ENCODE peak calls at places on chromosomes 7 and 10, in nine cellular contexts. C is foreskin fibroblast, B is DND-41, X is coronary artery, J is tibial artery, Y is astrocyte of the spinal cord, T is K562, N is MM.1S, H is cardiac fibroblast. W is an unnamed sample.

GRCh38 chr7:140726304-140726703 is 29.8 kb downstream of the NDUFB2 start:
- DNase-seq in C (no peak), H (peak), J (no peak), N (peak), X (no peak), Y (peak), B (no peak), T (no peak), W (no peak)

GRCh38 chr10:4981722-4982471 is 18.7 kb downstream of the AKR1C1 start:
- DNase-seq in T (peak), H (peak), X (no peak), C (peak), N (peak), B (peak), Y (peak), J (no peak), W (no peak)

GRCh38 chr10:101536800-101537199 is 51.3 kb downstream of the POLL start:
- DNase-seq in T (peak), C (no peak), X (no peak), N (peak), Y (no peak), H (peak), J (no peak), B (no peak), W (no peak)

GRCh38 chr7:155831807-155832524 is 19.7 kb upstream of the SHH start:
- DNase-seq in H (no peak), Y (no peak), T (no peak), J (no peak), C (no peak), X (no peak), N (no peak), B (no peak), W (no peak)

GRCh38 chr10:103276941-103277712 is at the start of gene INA:
- DNase-seq in X (no peak), C (peak), Y (peak), J (no peak), T (no peak), H (peak), N (peak), B (peak), W (no peak)

GRCh38 chr10:79013406-79013805 is 55.4 kb upstream of the ZMIZ1 start:
- DNase-seq in Y (no peak), C (no peak), H (no peak), J (no peak), N (no peak), B (no peak), T (no peak), X (no peak), W (no peak)

GRCh38 chr10:58335306-58336005 is 650 bp downstream of the UBE2D1 start:
- DNase-seq in H (peak), N (peak), B (peak), Y (peak), C (peak), X (peak), T (peak), J (peak), W (no peak)

GRCh38 chr10:2508971-2509605 is 558.3 kb upstream of the PFKP start:
- DNase-seq in C (no peak), B (no peak), X (no peak), N (no peak), H (peak), J (no peak), T (no peak), Y (peak), W (peak)

GRCh38 chr10:13219685-13220670 is 14.2 kb downstream of the UCMA start:
- DNase-seq in J (no peak), C (no peak), B (no peak), X (no peak), H (no peak), N (peak), T (peak), Y (peak), W (no peak)

GRCh38 chr7:115066050-115066449 is 144.2 kb downstream of the MDFIC start:
- DNase-seq in Y (no peak), X (no peak), H (no peak), B (peak), J (no peak), N (no peak), C (no peak), T (no peak), W (no peak)

GRCh38 chr10:126059101-126059826 is 162.9 kb downstream of the FANK1 start:
- DNase-seq in H (peak), X (no peak), B (no peak), J (no peak), N (no peak), Y (peak), C (peak), T (no peak), W (peak)

GRCh38 chr10:24477925-24478324 is 245.8 kb downstream of the ARHGAP21 start:
- DNase-seq in X (no peak), C (no peak), B (no peak), H (no peak), J (no peak), T (no peak), Y (no peak), N (no peak), W (no peak)

GRCh38 chr7:70470751-70471150 is 661.2 kb upstream of the GALNT17 start:
- DNase-seq in C (no peak), H (no peak), T (no peak), N (no peak), Y (no peak), J (no peak), X (no peak), B (no peak), W (no peak)

GRCh38 chr7:85750454-85750949 is 563.6 kb upstream of the SEMA3D start:
- DNase-seq in N (peak), Y (peak), X (no peak), J (no peak), C (peak), T (no peak), B (peak), H (peak), W (no peak)

GRCh38 chr10:5449823-5450222 is 37.5 kb downstream of the NET1 start:
- DNase-seq in J (no peak), H (peak), Y (peak), B (no peak), T (peak), X (no peak), N (no peak), C (peak), W (peak)

GRCh38 chr7:127391591-127392181 is 822 bp downstream of the ZNF800 start:
- DNase-seq in H (peak), X (peak), N (peak), B (peak), C (peak), J (peak), T (no peak), Y (peak), W (no peak)

GRCh38 chr7:1505731-1506550 is 1.8 kb upstream of the INTS1 start:
- DNase-seq in B (peak), T (no peak), Y (no peak), N (no peak), C (no peak), X (no peak), J (no peak), H (no peak), W (no peak)

GRCh38 chr7:56471811-56472210 is 355.6 kb upstream of the NUPR2 start:
- DNase-seq in H (no peak), C (no peak), Y (no peak), B (no peak), X (no peak), N (no peak), T (no peak), J (no peak), W (no peak)

GRCh38 chr10:32795598-32796183 is 162.3 kb downstream of the ITGB1 start:
- DNase-seq in J (no peak), H (peak), T (peak), B (no peak), N (peak), Y (peak), X (no peak), C (peak), W (no peak)

GRCh38 chr7:44398953-44399574 is 73.7 kb upstream of the CAMK2B start:
- DNase-seq in J (no peak), C (peak), N (no peak), B (no peak), T (no peak), H (no peak), X (no peak), Y (peak), W (peak)

GRCh38 chr7:89837515-89837914 is 316.8 kb upstream of the STEAP1 start:
- DNase-seq in X (no peak), Y (peak), C (peak), H (no peak), N (no peak), B (no peak), J (no peak), T (no peak), W (peak)

DNA sequence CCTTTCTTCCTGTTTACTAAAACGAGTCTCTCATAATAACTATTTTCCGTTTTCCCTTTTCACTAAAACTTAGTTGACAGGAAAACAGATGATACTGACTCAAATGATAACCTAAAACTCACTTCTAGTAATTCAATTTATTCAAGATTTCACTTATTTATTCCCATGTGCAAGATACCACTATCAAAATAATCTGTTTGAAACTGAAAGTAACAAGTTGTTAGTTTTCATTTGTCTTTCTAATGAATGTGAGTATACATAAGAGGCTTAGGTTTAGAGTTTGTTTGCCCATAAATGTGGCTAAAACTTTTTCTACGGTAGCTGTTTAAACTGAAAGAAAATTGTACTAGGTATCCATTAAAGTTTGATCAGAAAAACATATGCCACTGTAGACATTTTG is 314.9 kb upstream of the STEAP1 start:
- DNase-seq in T (no peak), J (no peak), X (no peak), B (no peak), N (peak), H (no peak), Y (no peak), C (no peak), W (no peak)
- H3K4me3 ChIP-seq in T (no peak), J (no peak), X (no peak), B (no peak), N (peak), H (no peak), Y (no peak), C (no peak), W (no peak)

GRCh38 chr7:28641752-28642546 is 229.6 kb downstream of the CREB5 start:
- DNase-seq in Y (no peak), T (no peak), C (no peak), H (no peak), X (no peak), B (no peak), N (no peak), J (no peak), W (no peak)
- H3K4me3 ChIP-seq in Y (no peak), T (no peak), C (no peak), H (no peak), X (no peak), B (no peak), N (no peak), J (no peak), W (no peak)

DNA sequence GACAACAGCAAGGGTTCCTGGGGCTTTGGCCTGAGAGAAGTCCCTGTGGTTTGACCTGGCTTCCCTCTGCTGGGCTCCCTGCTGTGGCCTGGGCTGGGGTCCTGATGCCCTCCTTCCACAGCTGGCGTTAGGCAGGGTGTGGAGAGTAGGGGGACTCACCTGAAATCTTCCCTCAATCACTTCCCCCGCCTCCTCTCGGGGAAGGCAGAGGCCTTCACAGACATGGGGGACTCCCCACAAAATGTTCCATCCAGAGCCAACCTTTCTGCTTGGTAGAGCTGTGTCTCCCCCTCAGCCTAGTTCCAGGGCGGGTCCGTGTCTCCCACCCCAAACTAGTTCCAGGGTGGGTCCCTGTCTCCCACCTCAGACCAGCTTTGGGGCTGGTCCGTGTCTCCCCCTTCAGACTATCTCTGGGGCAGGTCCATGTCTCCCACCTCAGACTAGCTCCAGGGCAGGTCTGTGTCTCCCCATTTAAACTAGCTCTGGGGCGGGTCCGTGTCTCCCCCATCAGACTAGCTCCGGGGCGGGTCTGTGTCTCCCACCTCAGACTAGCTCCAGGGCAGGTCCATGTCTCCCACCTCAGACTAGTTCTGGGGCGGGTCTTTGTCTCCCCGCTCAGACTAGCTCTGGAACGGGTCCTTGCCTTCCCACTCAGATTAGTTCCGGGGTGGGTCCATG is 2.2 kb downstream of the PVRIG start:
- DNase-seq in H (no peak), C (no peak), J (no peak), Y (no peak), T (no peak), N (no peak), B (no peak), X (no peak), W (no peak)
- H3K4me3 ChIP-seq in H (no peak), C (no peak), J (no peak), Y (no peak), T (no peak), N (peak), B (no peak), X (no peak), W (no peak)

GRCh38 chr10:21495002-21495685 is 30.3 kb downstream of the SKIDA1 start:
- DNase-seq in J (no peak), B (peak), C (no peak), X (no peak), N (no peak), T (no peak), H (no peak), Y (peak), W (no peak)

GRCh38 chr10:21495686-21496284 is 29.7 kb downstream of the SKIDA1 start:
- DNase-seq in B (peak), X (peak), Y (peak), T (peak), N (peak), J (peak), C (peak), H (peak), W (peak)

GRCh38 chr10:21493841-21494220 is 31.7 kb downstream of the SKIDA1 start:
- DNase-seq in B (no peak), C (no peak), X (no peak), J (no peak), H (no peak), Y (no peak), N (no peak), T (no peak), W (no peak)

GRCh38 chr10:21496285-21497176 is 29.0 kb downstream of the SKIDA1 start:
- DNase-seq in N (peak), J (peak), H (peak), T (peak), Y (peak), B (peak), C (no peak), X (peak), W (no peak)

GRCh38 chr10:21494221-21495001 is 31.1 kb downstream of the SKIDA1 start:
- DNase-seq in X (peak), T (no peak), N (no peak), B (peak), Y (peak), H (peak), J (no peak), C (no peak), W (no peak)
- H3K4me3 ChIP-seq in X (peak), T (no peak), N (peak), B (peak), Y (peak), H (peak), J (peak), C (peak), W (peak)

GRCh38 chr7:68680235-68680872 is 917.9 kb upstream of the AUTS2 start:
- DNase-seq in N (no peak), C (no peak), J (no peak), X (no peak), T (no peak), H (no peak), Y (no peak), B (no peak), W (no peak)
- H3K4me3 ChIP-seq in N (no peak), C (no peak), J (no peak), X (no peak), T (no peak), H (no peak), Y (no peak), B (no peak), W (no peak)

DNA sequence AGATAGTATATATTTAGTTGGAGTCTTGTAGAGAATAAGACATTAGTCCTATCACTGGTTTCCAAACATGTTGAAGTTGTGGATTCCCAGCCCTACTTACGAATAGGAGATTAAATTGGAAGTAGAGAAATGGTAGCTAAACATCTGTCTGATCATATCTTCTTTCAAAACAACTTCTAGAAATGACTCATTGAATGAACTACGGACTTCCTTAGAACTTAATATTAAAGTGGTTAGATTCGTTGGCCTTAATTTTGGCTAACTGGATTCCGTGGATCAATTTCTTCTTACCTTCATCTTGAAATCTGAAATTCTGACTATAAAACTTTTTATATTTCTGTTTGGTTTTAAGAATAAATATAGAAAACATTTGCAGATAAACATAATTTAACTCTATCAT is 3.4 kb downstream of the PHF14 start:
- DNase-seq in J (no peak), X (no peak), N (no peak), Y (no peak), H (no peak), T (no peak), B (no peak), C (no peak), W (no peak)
- H3K4me3 ChIP-seq in J (no peak), X (no peak), N (no peak), Y (no peak), H (no peak), T (no peak), B (no peak), C (no peak), W (no peak)

DNA sequence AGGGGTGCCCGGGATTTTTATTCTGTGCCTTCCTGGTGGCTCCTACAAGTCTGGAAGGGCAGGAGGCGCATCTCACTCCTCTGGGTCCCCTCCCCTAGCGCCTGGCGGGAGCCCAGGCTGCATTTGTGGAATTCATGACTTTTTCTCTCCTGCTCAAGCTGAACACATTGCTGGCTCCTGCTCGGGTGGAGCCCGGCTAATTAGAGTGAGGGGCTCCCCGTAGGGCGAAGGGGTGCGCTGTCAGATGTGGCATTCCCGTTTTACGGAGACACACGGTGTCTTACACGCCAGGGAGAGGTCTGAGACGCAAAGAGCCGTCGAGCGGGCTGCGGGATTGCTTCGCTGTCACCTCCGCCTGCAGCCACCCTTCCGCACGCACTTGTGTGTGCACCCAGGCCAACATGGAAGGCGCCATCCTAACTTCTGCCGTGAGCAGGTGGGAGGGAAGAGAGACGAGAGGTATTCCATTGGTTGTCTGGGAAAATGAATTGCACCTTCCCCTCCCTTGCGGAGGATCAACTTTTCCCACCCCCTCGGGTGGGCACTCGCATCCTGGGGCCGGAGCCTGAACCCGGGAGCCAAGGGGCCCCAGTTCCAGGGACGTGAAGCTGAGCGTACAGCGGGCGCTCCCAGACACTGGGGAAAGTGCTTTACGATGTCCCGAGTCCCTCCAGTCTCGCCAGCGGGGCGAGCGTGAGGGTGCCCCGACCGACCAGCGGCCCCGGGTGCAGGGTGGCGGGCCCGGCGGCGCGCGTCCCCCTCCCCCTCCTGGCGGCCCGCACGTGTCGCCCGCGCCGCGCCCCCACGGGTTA is 1.2 kb upstream of the IKZF1 start:
- DNase-seq in T (peak), H (no peak), N (no peak), Y (no peak), X (no peak), C (no peak), J (no peak), B (no peak), W (no peak)
- H3K4me3 ChIP-seq in T (peak), H (no peak), N (peak), Y (no peak), X (peak), C (no peak), J (no peak), B (peak), W (no peak)

GRCh38 chr10:9550810-9551209 is 1466.9 kb upstream of the CELF2 start:
- DNase-seq in C (no peak), H (no peak), N (no peak), B (no peak), Y (no peak), X (no peak), T (no peak), J (no peak), W (no peak)

GRCh38 chr10:9547921-9548904 is 1469.5 kb upstream of the CELF2 start:
- DNase-seq in T (no peak), H (no peak), J (no peak), X (no peak), B (no peak), N (no peak), Y (no peak), C (no peak), W (no peak)

DNA sequence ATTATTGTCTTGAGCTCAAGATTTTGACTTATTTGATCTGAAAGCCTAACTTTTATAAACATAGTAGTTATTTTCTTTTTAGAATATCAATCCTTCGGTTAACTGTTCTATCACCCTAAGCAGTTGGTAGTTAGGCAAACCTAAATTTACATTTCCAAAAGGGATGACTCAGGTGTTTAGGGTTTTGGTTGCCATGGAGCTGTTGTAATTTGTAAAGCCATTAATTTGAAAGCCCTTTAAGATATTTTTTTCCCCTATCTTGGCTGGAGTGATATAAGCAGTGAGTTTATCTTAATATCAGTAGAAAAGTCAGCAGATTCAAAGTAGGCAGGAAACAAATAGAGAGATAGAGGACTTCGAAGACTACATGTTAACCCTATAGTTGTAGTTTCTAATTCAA is 1472.6 kb upstream of the CELF2 start:
- DNase-seq in B (no peak), C (no peak), Y (no peak), H (no peak), N (no peak), X (no peak), J (no peak), T (no peak), W (no peak)
- H3K4me3 ChIP-seq in B (no peak), C (no peak), Y (no peak), H (no peak), N (no peak), X (no peak), J (no peak), T (no peak), W (no peak)